ENCODE peak calls at places on chromosomes 16 and 17, in five cellular contexts. B is lower lobe of right lung; R is right lobe of liver; J is tibial artery; O is CD8-positive, alpha-beta T cell. E is an unnamed sample.

GRCh38 chr17:38777641-38778250 is 21.6 kb downstream of the PIP4K2B start:
- DNase-seq in B (no peak), R (no peak), J (no peak), O (no peak), E (no peak)

GRCh38 chr16:31696968-31697743 is 169.5 kb downstream of the AHSP start:
- DNase-seq in B (no peak), R (no peak), J (no peak), O (no peak), E (no peak)

GRCh38 chr17:44637066-44637465 is 19.2 kb upstream of the MEIOC start:
- DNase-seq in B (no peak), R (no peak), J (no peak), O (no peak), E (no peak)

GRCh38 chr16:75532142-75532765 is 3.7 kb downstream of the CHST5 start:
- DNase-seq in B (no peak), R (no peak), J (no peak), O (no peak), E (peak; percentile 37)

GRCh38 chr17:67680445-67681224 is 37.1 kb upstream of the NOL11 start:
- DNase-seq in B (no peak), R (no peak), J (no peak), O (no peak), E (no peak)

GRCh38 chr17:17713839-17714238 is 32.6 kb downstream of the RAI1 start:
- DNase-seq in B (peak; percentile 66), R (no peak), J (no peak), O (no peak), E (peak; percentile 92)

GRCh38 chr17:34318474-34318873 is 761 bp upstream of the CCL8 start:
- DNase-seq in B (peak; percentile 59), R (no peak), J (no peak), O (no peak), E (no peak)

GRCh38 chr17:67836205-67836987 is 11.1 kb downstream of the BPTF start:
- DNase-seq in B (no peak), R (no peak), J (no peak), O (no peak), E (no peak)

GRCh38 chr16:86789621-86790051 is 211.3 kb downstream of the FOXL1 start:
- DNase-seq in B (no peak), R (no peak), J (no peak), O (no peak), E (no peak)

GRCh38 chr17:57603978-57604377 is 141.1 kb downstream of the CCDC182 start:
- DNase-seq in B (peak; percentile 72), R (no peak), J (no peak), O (peak; percentile 62), E (no peak)

GRCh38 chr16:20774703-20775362 is 11.0 kb downstream of the ACSM3 start:
- DNase-seq in B (peak; percentile 86), R (peak; percentile 70), J (peak; percentile 24), O (peak; percentile 17), E (peak; percentile 75)

GRCh38 chr16:68893710-68894705 is 50.7 kb downstream of the TANGO6 start:
- DNase-seq in B (no peak), R (peak; percentile 83), J (no peak), O (no peak), E (no peak)

GRCh38 chr17:78748730-78749317 is 33.2 kb downstream of the CYTH1 start:
- DNase-seq in B (peak; percentile 85), R (peak; percentile 86), J (peak; percentile 73), O (peak; percentile 69), E (peak; percentile 78)

GRCh38 chr17:47077576-47077975 is 98.5 kb upstream of the RPRML start:
- DNase-seq in B (no peak), R (no peak), J (no peak), O (no peak), E (no peak)

GRCh38 chr17:6413073-6413472 is 21.8 kb downstream of the AIPL1 start:
- DNase-seq in B (no peak), R (no peak), J (no peak), O (no peak), E (no peak)

GRCh38 chr17:66726371-66726770 is 108.5 kb upstream of the CACNG5 start:
- DNase-seq in B (no peak), R (no peak), J (no peak), O (no peak), E (no peak)

GRCh38 chr17:74749262-74750038 is 1.0 kb downstream of the NHERF1 start:
- DNase-seq in B (no peak), R (no peak), J (no peak), O (peak; percentile 52), E (peak; percentile 86)

GRCh38 chr16:29915590-29916247 is 10.3 kb downstream of the KCTD13 start:
- DNase-seq in B (no peak), R (no peak), J (no peak), O (no peak), E (no peak)

GRCh38 chr17:77694391-77695363 is 263.8 kb upstream of the TNRC6C start:
- DNase-seq in B (no peak), R (no peak), J (no peak), O (no peak), E (no peak)

GRCh38 chr17:40303009-40303657 is 5.8 kb upstream of the RARA start:
- DNase-seq in B (no peak), R (no peak), J (peak; percentile 65), O (no peak), E (no peak)

GRCh38 chr17:77885678-77886386 is 72.7 kb upstream of the TNRC6C start:
- DNase-seq in B (no peak), R (no peak), J (no peak), O (no peak), E (peak; percentile 21)

GRCh38 chr16:2156025-2156848 is 655 bp downstream of the TRAF7 start:
- DNase-seq in B (peak; percentile 66), R (no peak), J (no peak), O (no peak), E (peak; percentile 84)

GRCh38 chr17:76690596-76691280 is 20.0 kb downstream of the MXRA7 start:
- DNase-seq in B (no peak), R (no peak), J (no peak), O (no peak), E (no peak)

GRCh38 chr16:70250748-70251650 is 741 bp downstream of the EXOSC6 start:
- DNase-seq in B (peak; percentile 62), R (peak; percentile 82), J (peak; percentile 25), O (no peak), E (peak; percentile 79)

GRCh38 chr16:69397821-69398521 is 12.2 kb upstream of the TERF2 start:
- DNase-seq in B (no peak), R (no peak), J (peak; percentile 41), O (no peak), E (no peak)

GRCh38 chr17:76171701-76172100 is 30.7 kb upstream of the FOXJ1 start:
- DNase-seq in B (no peak), R (no peak), J (no peak), O (no peak), E (no peak)

GRCh38 chr17:36525113-36525512 is 9.6 kb downstream of the MYO19 start:
- DNase-seq in B (no peak), R (no peak), J (no peak), O (no peak), E (no peak)

GRCh38 chr16:426115-426905 is 861 bp downstream of the RAB11FIP3 start:
- DNase-seq in B (no peak), R (no peak), J (no peak), O (no peak), E (no peak)

GRCh38 chr17:27545562-27546229 is 85.3 kb upstream of the LGALS9 start:
- DNase-seq in B (no peak), R (no peak), J (no peak), O (no peak), E (no peak)

GRCh38 chr16:21940570-21940969 is 12.6 kb upstream of the UQCRC2 start:
- DNase-seq in B (no peak), R (no peak), J (no peak), O (no peak), E (no peak)

GRCh38 chr16:85929259-85929704 is 30.3 kb downstream of the IRF8 start:
- DNase-seq in B (no peak), R (peak; percentile 72), J (no peak), O (no peak), E (no peak)

DNA sequence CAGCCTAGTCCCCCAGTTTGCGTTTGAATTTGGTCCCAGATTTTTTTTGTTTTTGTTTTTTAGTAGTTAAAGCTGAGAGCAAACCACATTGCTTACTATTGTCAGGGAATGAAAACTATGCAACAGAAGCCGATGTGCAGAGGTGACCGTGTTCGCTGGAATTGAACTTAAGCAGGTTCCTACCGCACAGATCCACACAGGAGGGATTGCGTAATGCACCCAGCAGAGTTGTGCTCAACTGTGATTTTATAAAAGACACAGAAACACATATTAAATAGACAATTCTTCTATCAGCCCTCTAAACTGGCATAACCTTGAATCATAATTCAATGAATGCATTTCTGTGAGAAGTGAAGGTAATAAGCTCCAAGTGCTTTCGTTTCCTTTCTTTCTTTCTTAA is 443.0 kb downstream of the WWOX start:
- DNase-seq in B (no peak), R (no peak), J (no peak), O (no peak), E (no peak)
- H3K4me1 ChIP-seq in B (no peaks in the 10 kb centered on the region), R (peaks cover 5% of the 10 kb centered on the region), J (no peaks in the 10 kb centered on the region), O (no peaks in the 10 kb centered on the region), E (no peaks in the 10 kb centered on the region)

DNA sequence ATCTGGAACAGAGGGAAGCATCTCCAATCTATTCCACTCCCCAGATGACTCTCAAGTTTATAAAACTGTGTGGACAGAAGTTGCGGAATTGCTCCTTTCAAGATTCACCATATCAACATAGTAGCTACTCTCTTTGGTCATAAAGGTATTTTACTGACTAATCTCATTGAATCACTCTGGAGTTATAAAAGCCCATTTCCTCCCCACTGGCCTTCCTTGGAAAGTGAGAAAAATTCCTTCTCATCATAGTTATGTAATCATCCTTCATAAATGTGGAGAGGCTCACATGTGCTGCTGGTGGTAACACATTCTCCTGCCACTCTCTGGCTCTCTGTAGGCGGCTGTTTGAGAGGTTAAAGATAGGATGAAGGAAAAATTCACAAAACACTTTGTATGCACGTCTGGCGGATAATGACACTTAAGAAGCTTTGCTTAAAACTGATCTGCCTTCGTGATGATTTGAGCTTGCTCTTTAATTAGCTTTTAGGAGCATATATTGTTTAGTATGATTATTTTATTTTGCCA is 1034.0 kb upstream of the EEF2KMT start:
- DNase-seq in B (no peak), R (no peak), J (no peak), O (no peak), E (no peak)
- H3K4me1 ChIP-seq in B (no peaks in the 10 kb centered on the region), R (no peaks in the 10 kb centered on the region), J (no peaks in the 10 kb centered on the region), O (no peaks in the 10 kb centered on the region), E (no peaks in the 10 kb centered on the region)

GRCh38 chr16:28497861-28498599 is 3.6 kb downstream of the APOBR start:
- DNase-seq in B (no peak), R (no peak), J (no peak), O (no peak), E (no peak)
- H3K4me1 ChIP-seq in B (peaks cover 8% of the 10 kb centered on the region), R (no peaks in the 10 kb centered on the region), J (no peaks in the 10 kb centered on the region), O (peaks cover 41% of the 10 kb centered on the region), E (no peaks in the 10 kb centered on the region)

GRCh38 chr16:56983211-56983751 is 6.1 kb upstream of the NLRC5 start:
- DNase-seq in B (no peak), R (no peak), J (no peak), O (no peak), E (peak; percentile 64)
- H3K4me1 ChIP-seq in B (peaks cover 26% of the 10 kb centered on the region), R (peaks cover 13% of the 10 kb centered on the region), J (peaks cover 33% of the 10 kb centered on the region), O (peaks cover 95% of the 10 kb centered on the region), E (peaks cover 8% of the 10 kb centered on the region)

DNA sequence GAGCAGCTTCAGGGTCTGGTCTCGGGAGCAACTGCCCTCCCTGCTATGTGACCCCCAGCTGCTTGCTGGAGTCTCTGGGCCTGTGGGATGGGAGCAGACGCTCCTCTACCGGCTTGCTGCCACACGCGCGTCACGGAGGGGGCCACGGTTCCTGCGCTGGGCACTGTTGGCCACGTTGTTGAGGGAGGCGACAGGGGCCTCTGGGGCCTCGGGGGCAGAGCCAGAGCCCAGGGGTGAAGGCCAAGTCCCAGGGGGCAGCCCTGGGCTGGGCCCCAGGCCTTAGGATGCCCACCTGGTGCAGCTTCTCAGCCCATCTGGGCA is 56.6 kb downstream of the ZFPM1 start:
- DNase-seq in B (no peak), R (no peak), J (no peak), O (no peak), E (no peak)
- H3K4me1 ChIP-seq in B (no peaks in the 10 kb centered on the region), R (peaks cover 10% of the 10 kb centered on the region), J (no peaks in the 10 kb centered on the region), O (peaks cover 8% of the 10 kb centered on the region), E (no peaks in the 10 kb centered on the region)

GRCh38 chr17:49631496-49631895 is 46.4 kb downstream of the SPOP start:
- DNase-seq in B (no peak), R (no peak), J (no peak), O (no peak), E (no peak)
- H3K4me1 ChIP-seq in B (peaks cover 75% of the 10 kb centered on the region), R (peaks cover 69% of the 10 kb centered on the region), J (peaks cover 67% of the 10 kb centered on the region), O (peaks cover 25% of the 10 kb centered on the region), E (peaks cover 27% of the 10 kb centered on the region)